ENCODE peak calls at places on chromosomes 5 and 9, in eight cellular contexts. One of them, this sample, is unnamed.

GRCh38 chr5:11289208-11289607 is 528.2 kb upstream of the DAP start:
- DNase-seq in AG09319: no peak
- DNase-seq in LoVo: no peak
- DNase-seq in ELR: no peak
- DNase-seq in Caki2: no peak
- DNase-seq in RWPE1: no peak
- DNase-seq in CD8-positive, alpha-beta memory T cell: no peak
- DNase-seq in caudate nucleus: no peak
- DNase-seq in this sample: no peak

GRCh38 chr9:30574355-30575151 is 1809.9 kb upstream of the ACO1 start:
- DNase-seq in caudate nucleus: no peak
- DNase-seq in ELR: no peak
- DNase-seq in RWPE1: no peak
- DNase-seq in CD8-positive, alpha-beta memory T cell: no peak
- DNase-seq in LoVo: no peak
- DNase-seq in Caki2: no peak
- DNase-seq in AG09319: no peak
- DNase-seq in this sample: no peak

GRCh38 chr9:99059074-99059894 is 45.6 kb upstream of the TGFBR1 start:
- DNase-seq in caudate nucleus: no peak
- DNase-seq in ELR: peak; percentile 54
- DNase-seq in Caki2: no peak
- DNase-seq in CD8-positive, alpha-beta memory T cell: no peak
- DNase-seq in RWPE1: no peak
- DNase-seq in LoVo: no peak
- DNase-seq in AG09319: no peak
- DNase-seq in this sample: no peak

GRCh38 chr5:139964266-139964993 is 78.7 kb downstream of the NRG2 start:
- DNase-seq in AG09319: no peak
- DNase-seq in Caki2: no peak
- DNase-seq in CD8-positive, alpha-beta memory T cell: no peak
- DNase-seq in ELR: no peak
- DNase-seq in LoVo: no peak
- DNase-seq in RWPE1: no peak
- DNase-seq in caudate nucleus: no peak
- DNase-seq in this sample: peak; percentile 8

GRCh38 chr5:29185558-29185957 is 2007.9 kb upstream of the CDH6 start:
- DNase-seq in Caki2: no peak
- DNase-seq in ELR: no peak
- DNase-seq in RWPE1: no peak
- DNase-seq in caudate nucleus: no peak
- DNase-seq in AG09319: no peak
- DNase-seq in LoVo: no peak
- DNase-seq in CD8-positive, alpha-beta memory T cell: no peak
- DNase-seq in this sample: no peak

GRCh38 chr9:98087420-98088354 is 31.2 kb downstream of the NANS start:
- DNase-seq in AG09319: no peak
- DNase-seq in RWPE1: peak; percentile 69
- DNase-seq in LoVo: no peak
- DNase-seq in caudate nucleus: peak; percentile 61
- DNase-seq in ELR: no peak
- DNase-seq in Caki2: no peak
- DNase-seq in CD8-positive, alpha-beta memory T cell: peak; percentile 18
- DNase-seq in this sample: peak; percentile 38

GRCh38 chr5:25020454-25020853 is 375.7 kb upstream of the CDH10 start:
- DNase-seq in caudate nucleus: no peak
- DNase-seq in ELR: no peak
- DNase-seq in RWPE1: no peak
- DNase-seq in AG09319: no peak
- DNase-seq in LoVo: no peak
- DNase-seq in Caki2: no peak
- DNase-seq in CD8-positive, alpha-beta memory T cell: no peak
- DNase-seq in this sample: no peak

GRCh38 chr9:128529191-128529590 is 23.2 kb upstream of the SPTAN1 start:
- DNase-seq in Caki2: no peak
- DNase-seq in CD8-positive, alpha-beta memory T cell: no peak
- DNase-seq in caudate nucleus: no peak
- DNase-seq in LoVo: no peak
- DNase-seq in RWPE1: no peak
- DNase-seq in AG09319: no peak
- DNase-seq in ELR: no peak
- DNase-seq in this sample: no peak

GRCh38 chr9:19999491-20000057 is 210.7 kb upstream of the SLC24A2 start:
- DNase-seq in CD8-positive, alpha-beta memory T cell: no peak
- DNase-seq in Caki2: peak; percentile 61
- DNase-seq in LoVo: no peak
- DNase-seq in ELR: peak; percentile 98
- DNase-seq in caudate nucleus: no peak
- DNase-seq in RWPE1: peak; percentile 89
- DNase-seq in AG09319: no peak
- DNase-seq in this sample: no peak

GRCh38 chr9:129988607-129989361 is 54.2 kb downstream of the FNBP1 start:
- DNase-seq in CD8-positive, alpha-beta memory T cell: no peak
- DNase-seq in caudate nucleus: no peak
- DNase-seq in Caki2: peak; percentile 15
- DNase-seq in LoVo: no peak
- DNase-seq in RWPE1: no peak
- DNase-seq in ELR: no peak
- DNase-seq in AG09319: no peak
- DNase-seq in this sample: no peak

GRCh38 chr5:177303925-177304391 is 359 bp downstream of the PRELID1 start:
- DNase-seq in AG09319: no peak
- DNase-seq in RWPE1: no peak
- DNase-seq in Caki2: no peak
- DNase-seq in CD8-positive, alpha-beta memory T cell: no peak
- DNase-seq in ELR: peak; percentile 35
- DNase-seq in LoVo: no peak
- DNase-seq in caudate nucleus: no peak
- DNase-seq in this sample: no peak

GRCh38 chr9:126668058-126668457 is 54.3 kb downstream of the LMX1B start:
- DNase-seq in ELR: peak; percentile 13
- DNase-seq in caudate nucleus: no peak
- DNase-seq in CD8-positive, alpha-beta memory T cell: no peak
- DNase-seq in LoVo: no peak
- DNase-seq in Caki2: no peak
- DNase-seq in AG09319: no peak
- DNase-seq in RWPE1: no peak
- DNase-seq in this sample: no peak

GRCh38 chr5:112960861-112961504 is 15.6 kb upstream of the DCP2 start:
- DNase-seq in AG09319: no peak
- DNase-seq in caudate nucleus: no peak
- DNase-seq in LoVo: no peak
- DNase-seq in Caki2: no peak
- DNase-seq in ELR: no peak
- DNase-seq in CD8-positive, alpha-beta memory T cell: no peak
- DNase-seq in RWPE1: no peak
- DNase-seq in this sample: no peak

GRCh38 chr5:8633706-8634105 is 764.8 kb downstream of the MTRR start:
- DNase-seq in AG09319: peak; percentile 45
- DNase-seq in RWPE1: no peak
- DNase-seq in Caki2: peak; percentile 88
- DNase-seq in LoVo: no peak
- DNase-seq in caudate nucleus: no peak
- DNase-seq in ELR: peak; percentile 36
- DNase-seq in CD8-positive, alpha-beta memory T cell: no peak
- DNase-seq in this sample: no peak

GRCh38 chr9:133919253-133920115 is 72.6 kb downstream of the VAV2 start:
- DNase-seq in LoVo: no peak
- DNase-seq in CD8-positive, alpha-beta memory T cell: no peak
- DNase-seq in ELR: no peak
- DNase-seq in RWPE1: no peak
- DNase-seq in Caki2: no peak
- DNase-seq in AG09319: no peak
- DNase-seq in caudate nucleus: no peak
- DNase-seq in this sample: no peak

This sample was measured in mucosa of gallbladder.